ENCODE peak calls at places on chromosomes 13 and 19, in seven cellular contexts. One of them, this sample, is unnamed.
A peak's percentile ranks its signal among the peaks of the same experiment; 100 is the strongest.

GRCh38 chr19:52542984-52543664 is 15.7 kb downstream of the ZNF808 start:
- DNase-seq in astrocyte: no peak
- DNase-seq in mammary epithelial cell: no peak
- DNase-seq in ovary: no peak
- DNase-seq in body of pancreas: no peak
- DNase-seq in WERI-Rb-1: no peak
- DNase-seq in fibroblast of lung: peak; percentile 2
- DNase-seq in this sample: no peak

GRCh38 chr13:39451301-39451700 is 151.7 kb downstream of the LHFPL6 start:
- DNase-seq in astrocyte: peak; percentile 25
- DNase-seq in mammary epithelial cell: peak; percentile 19
- DNase-seq in ovary: no peak
- DNase-seq in body of pancreas: no peak
- DNase-seq in WERI-Rb-1: no peak
- DNase-seq in fibroblast of lung: peak; percentile 43
- DNase-seq in this sample: no peak

GRCh38 chr19:1355974-1356865 is 27.5 kb upstream of the NDUFS7 start:
- DNase-seq in astrocyte: peak; percentile 47
- DNase-seq in mammary epithelial cell: no peak
- DNase-seq in ovary: no peak
- DNase-seq in body of pancreas: no peak
- DNase-seq in WERI-Rb-1: no peak
- DNase-seq in fibroblast of lung: peak; percentile 54
- DNase-seq in this sample: peak; percentile 37

GRCh38 chr19:12668937-12669271 is 2.3 kb downstream of the WDR83 start:
- DNase-seq in astrocyte: peak; percentile 54
- DNase-seq in mammary epithelial cell: peak; percentile 67
- DNase-seq in ovary: no peak
- DNase-seq in body of pancreas: peak; percentile 43
- DNase-seq in WERI-Rb-1: peak; percentile 55
- DNase-seq in fibroblast of lung: peak; percentile 67
- DNase-seq in this sample: peak; percentile 59

GRCh38 chr19:1045247-1045603 is 5.3 kb downstream of the ABCA7 start:
- DNase-seq in astrocyte: no peak
- DNase-seq in mammary epithelial cell: peak; percentile 51
- DNase-seq in ovary: no peak
- DNase-seq in body of pancreas: no peak
- DNase-seq in WERI-Rb-1: peak; percentile 80
- DNase-seq in fibroblast of lung: no peak
- DNase-seq in this sample: no peak

GRCh38 chr19:55836340-55836739 is at the start of gene NLRP4:
- DNase-seq in astrocyte: no peak
- DNase-seq in mammary epithelial cell: no peak
- DNase-seq in ovary: no peak
- DNase-seq in body of pancreas: no peak
- DNase-seq in WERI-Rb-1: no peak
- DNase-seq in fibroblast of lung: no peak
- DNase-seq in this sample: no peak

GRCh38 chr19:42850981-42851717 is 28.4 kb downstream of the PSG1 start:
- DNase-seq in astrocyte: peak; percentile 98
- DNase-seq in mammary epithelial cell: peak; percentile 90
- DNase-seq in ovary: no peak
- DNase-seq in body of pancreas: peak; percentile 14
- DNase-seq in WERI-Rb-1: no peak
- DNase-seq in fibroblast of lung: peak; percentile 98
- DNase-seq in this sample: no peak

GRCh38 chr19:42197375-42197817 is 20.1 kb downstream of the DEDD2 start:
- DNase-seq in astrocyte: no peak
- DNase-seq in mammary epithelial cell: no peak
- DNase-seq in ovary: no peak
- DNase-seq in body of pancreas: no peak
- DNase-seq in WERI-Rb-1: no peak
- DNase-seq in fibroblast of lung: no peak
- DNase-seq in this sample: no peak

GRCh38 chr19:46579286-46579944 is 21.7 kb upstream of the CALM3 start:
- DNase-seq in astrocyte: no peak
- DNase-seq in mammary epithelial cell: no peak
- DNase-seq in ovary: no peak
- DNase-seq in body of pancreas: no peak
- DNase-seq in WERI-Rb-1: no peak
- DNase-seq in fibroblast of lung: no peak
- DNase-seq in this sample: peak; percentile 9

GRCh38 chr19:50658438-50659317 is 9.4 kb downstream of the C19orf81 start:
- DNase-seq in astrocyte: no peak
- DNase-seq in mammary epithelial cell: peak; percentile 35
- DNase-seq in ovary: peak; percentile 70
- DNase-seq in body of pancreas: peak; percentile 74
- DNase-seq in WERI-Rb-1: peak; percentile 94
- DNase-seq in fibroblast of lung: peak; percentile 10
- DNase-seq in this sample: peak; percentile 91

GRCh38 chr13:113367771-113368170 is 3.8 kb upstream of the GRTP1 start:
- DNase-seq in astrocyte: no peak
- DNase-seq in mammary epithelial cell: no peak
- DNase-seq in ovary: no peak
- DNase-seq in body of pancreas: no peak
- DNase-seq in WERI-Rb-1: no peak
- DNase-seq in fibroblast of lung: no peak
- DNase-seq in this sample: no peak

GRCh38 chr19:29323046-29323971 is 110.4 kb upstream of the UQCRFS1 start:
- DNase-seq in astrocyte: no peak
- DNase-seq in mammary epithelial cell: no peak
- DNase-seq in ovary: no peak
- DNase-seq in body of pancreas: no peak
- DNase-seq in WERI-Rb-1: no peak
- DNase-seq in fibroblast of lung: no peak
- DNase-seq in this sample: no peak

GRCh38 chr13:80131204-80131603 is 209.7 kb downstream of the SPRY2 start:
- DNase-seq in astrocyte: peak; percentile 49
- DNase-seq in mammary epithelial cell: peak; percentile 12
- DNase-seq in ovary: peak; percentile 34
- DNase-seq in body of pancreas: peak; percentile 66
- DNase-seq in WERI-Rb-1: peak; percentile 9
- DNase-seq in fibroblast of lung: peak; percentile 69
- DNase-seq in this sample: peak; percentile 82

GRCh38 chr13:71864981-71865857 is 1.8 kb downstream of the DACH1 start:
- DNase-seq in astrocyte: peak; percentile 20
- DNase-seq in mammary epithelial cell: peak; percentile 1
- DNase-seq in ovary: peak; percentile 11
- DNase-seq in body of pancreas: peak; percentile 16
- DNase-seq in WERI-Rb-1: peak; percentile 46
- DNase-seq in fibroblast of lung: peak; percentile 32
- DNase-seq in this sample: peak; percentile 12

DNA sequence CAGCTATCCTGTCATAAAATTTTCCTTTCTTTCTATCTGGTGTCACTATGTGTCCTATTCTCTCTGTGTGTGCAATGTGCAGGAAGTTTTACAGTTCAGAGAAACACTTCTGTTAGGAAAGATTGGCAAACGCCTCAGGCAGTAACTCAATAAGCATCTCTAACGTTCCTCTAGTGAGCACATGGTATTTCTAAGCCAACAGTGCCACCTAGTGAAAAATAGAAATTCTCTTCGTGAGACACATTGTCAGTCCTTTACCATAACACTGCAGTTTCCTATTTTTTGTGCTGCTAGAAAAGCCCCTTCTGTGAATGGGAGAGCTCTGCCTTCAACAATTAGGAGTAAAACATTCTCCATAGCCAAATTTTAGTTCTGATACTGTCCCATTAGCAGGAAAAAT is 50.7 kb downstream of the ZNF723 start:
- DNase-seq in astrocyte: peak; percentile 0
- DNase-seq in mammary epithelial cell: peak; percentile 17
- DNase-seq in ovary: no peak
- DNase-seq in body of pancreas: no peak
- DNase-seq in WERI-Rb-1: no peak
- DNase-seq in fibroblast of lung: peak; percentile 5
- DNase-seq in this sample: peak; percentile 27
- TF ChIP-seq CTCF in astrocyte: no peak
- TF ChIP-seq CTCF in mammary epithelial cell: no peak
- TF ChIP-seq CTCF in ovary: peak; percentile 35
- TF ChIP-seq CTCF in body of pancreas: peak; percentile 41
- TF ChIP-seq CTCF in WERI-Rb-1: peak; percentile 39
- TF ChIP-seq CTCF in fibroblast of lung: no peak
- TF ChIP-seq CTCF in this sample: no peak

GRCh38 chr19:40205760-40206159 is 12.4 kb downstream of the TTC9B start:
- DNase-seq in astrocyte: no peak
- DNase-seq in mammary epithelial cell: no peak
- DNase-seq in ovary: no peak
- DNase-seq in body of pancreas: no peak
- DNase-seq in WERI-Rb-1: no peak
- DNase-seq in fibroblast of lung: no peak
- DNase-seq in this sample: no peak

GRCh38 chr19:40204381-40204780 is 13.2 kb downstream of the MAP3K10 start:
- DNase-seq in astrocyte: no peak
- DNase-seq in mammary epithelial cell: no peak
- DNase-seq in ovary: no peak
- DNase-seq in body of pancreas: no peak
- DNase-seq in WERI-Rb-1: no peak
- DNase-seq in fibroblast of lung: no peak
- DNase-seq in this sample: no peak

GRCh38 chr19:40198272-40198990 is 7.2 kb downstream of the MAP3K10 start:
- DNase-seq in astrocyte: no peak
- DNase-seq in mammary epithelial cell: no peak
- DNase-seq in ovary: no peak
- DNase-seq in body of pancreas: no peak
- DNase-seq in WERI-Rb-1: no peak
- DNase-seq in fibroblast of lung: no peak
- DNase-seq in this sample: no peak

DNA sequence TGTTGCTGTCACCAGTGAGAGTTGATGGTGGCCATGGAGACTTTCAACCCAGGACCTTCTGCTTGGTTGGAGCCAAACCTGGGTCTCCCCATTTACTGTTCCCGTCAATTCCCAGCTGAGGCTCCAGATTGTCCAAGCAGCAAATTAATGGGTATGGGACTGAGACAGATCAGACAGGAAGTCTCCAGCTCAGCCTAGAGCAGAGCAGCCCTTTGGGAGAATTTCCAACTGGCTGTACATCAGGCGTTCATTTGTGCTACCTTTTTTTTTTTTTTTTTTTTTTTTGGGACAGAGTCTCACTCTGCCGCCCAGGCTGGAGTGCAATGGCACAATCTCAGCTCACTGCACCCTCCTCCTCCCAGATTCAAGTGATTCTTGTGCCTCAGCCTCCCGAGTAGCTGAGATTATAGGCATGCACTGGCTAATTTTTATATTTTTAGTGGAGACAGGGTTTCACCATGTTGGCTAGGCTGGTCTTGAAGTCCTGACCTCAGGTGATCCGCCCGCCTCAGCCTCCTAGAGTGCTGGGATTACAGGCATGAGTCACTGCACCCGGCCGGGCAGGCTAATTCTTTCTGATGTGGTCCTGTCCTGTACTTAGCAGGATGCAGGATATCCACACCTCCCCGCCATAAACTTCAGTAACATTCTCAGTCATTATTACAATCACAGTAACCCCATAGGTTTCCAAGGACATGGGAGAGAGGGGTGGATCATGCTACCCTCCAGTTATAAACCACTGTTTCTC is 9.3 kb downstream of the MAP3K10 start:
- DNase-seq in astrocyte: no peak
- DNase-seq in mammary epithelial cell: peak; percentile 28
- DNase-seq in ovary: no peak
- DNase-seq in body of pancreas: no peak
- DNase-seq in WERI-Rb-1: peak; percentile 86
- DNase-seq in fibroblast of lung: peak; percentile 27
- DNase-seq in this sample: no peak
- H3K9me3 ChIP-seq in astrocyte: no peaks in the 10 kb centered on the region
- H3K9me3 ChIP-seq in mammary epithelial cell: no peaks in the 10 kb centered on the region
- H3K9me3 ChIP-seq in ovary: no peaks in the 10 kb centered on the region
- H3K9me3 ChIP-seq in body of pancreas: no peaks in the 10 kb centered on the region
- H3K9me3 ChIP-seq in WERI-Rb-1: no peaks in the 10 kb centered on the region
- H3K9me3 ChIP-seq in fibroblast of lung: no peaks in the 10 kb centered on the region
- H3K9me3 ChIP-seq in this sample: no peaks in the 10 kb centered on the region

GRCh38 chr19:10231624-10232228 is 595 bp upstream of the S1PR2 start:
- DNase-seq in astrocyte: no peak
- DNase-seq in mammary epithelial cell: no peak
- DNase-seq in ovary: no peak
- DNase-seq in body of pancreas: no peak
- DNase-seq in WERI-Rb-1: no peak
- DNase-seq in fibroblast of lung: no peak
- DNase-seq in this sample: no peak

GRCh38 chr19:10230904-10231623 is at the start of gene S1PR2:
- DNase-seq in astrocyte: no peak
- DNase-seq in mammary epithelial cell: peak; percentile 57
- DNase-seq in ovary: peak; percentile 86
- DNase-seq in body of pancreas: peak; percentile 73
- DNase-seq in WERI-Rb-1: peak; percentile 68
- DNase-seq in fibroblast of lung: peak; percentile 60
- DNase-seq in this sample: peak; percentile 80

GRCh38 chr19:10228925-10229324 is 2.2 kb downstream of the S1PR2 start:
- DNase-seq in astrocyte: no peak
- DNase-seq in mammary epithelial cell: no peak
- DNase-seq in ovary: no peak
- DNase-seq in body of pancreas: no peak
- DNase-seq in WERI-Rb-1: peak; percentile 35
- DNase-seq in fibroblast of lung: peak; percentile 30
- DNase-seq in this sample: peak; percentile 57

GRCh38 chr19:10228393-10228792 is 2.7 kb downstream of the S1PR2 start:
- DNase-seq in astrocyte: no peak
- DNase-seq in mammary epithelial cell: no peak
- DNase-seq in ovary: no peak
- DNase-seq in body of pancreas: no peak
- DNase-seq in WERI-Rb-1: no peak
- DNase-seq in fibroblast of lung: no peak
- DNase-seq in this sample: no peak

DNA sequence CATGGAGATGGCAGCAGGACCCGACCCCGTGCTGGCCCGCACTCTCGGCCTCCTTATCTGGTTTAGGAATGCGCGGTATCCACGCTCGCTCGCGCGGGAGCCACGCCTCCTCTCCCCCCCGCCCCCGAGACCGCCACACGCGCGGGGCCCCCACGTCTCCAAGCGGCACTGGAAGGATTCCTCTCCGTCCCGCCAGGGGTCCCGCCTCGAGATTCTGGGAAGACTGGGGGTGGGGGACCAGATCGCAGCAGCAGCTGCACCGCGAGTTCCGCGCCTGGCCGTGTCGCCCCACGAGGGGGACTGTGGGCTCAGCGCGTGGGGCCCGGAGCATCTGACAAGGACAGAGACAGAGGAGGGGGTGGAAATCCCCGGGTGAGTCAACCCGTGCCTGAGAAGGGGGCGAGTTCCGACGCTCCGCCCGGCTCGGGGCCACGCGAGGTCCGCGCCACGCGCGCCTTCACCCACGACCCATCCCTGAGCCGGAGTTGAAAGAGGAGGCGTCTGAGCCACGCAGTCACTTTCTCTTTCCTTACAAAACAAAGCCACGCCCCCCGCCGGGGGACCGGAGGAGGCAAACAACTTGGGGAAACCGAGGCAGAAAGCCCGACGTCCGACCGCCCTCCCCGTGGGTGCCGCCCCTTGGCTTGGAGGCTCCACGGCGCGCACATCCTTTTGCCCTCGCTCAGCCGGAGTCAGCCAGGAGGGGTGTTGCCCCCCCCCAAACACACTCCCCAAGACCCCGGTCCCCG is 802 bp downstream of the S1PR2 start:
- DNase-seq in astrocyte: no peak
- DNase-seq in mammary epithelial cell: no peak
- DNase-seq in ovary: peak; percentile 76
- DNase-seq in body of pancreas: peak; percentile 48
- DNase-seq in WERI-Rb-1: peak; percentile 37
- DNase-seq in fibroblast of lung: peak; percentile 54
- DNase-seq in this sample: peak; percentile 76
- TF ChIP-seq CTCF in astrocyte: no peak
- TF ChIP-seq CTCF in mammary epithelial cell: no peak
- TF ChIP-seq CTCF in ovary: no peak
- TF ChIP-seq CTCF in body of pancreas: no peak
- TF ChIP-seq CTCF in WERI-Rb-1: no peak
- TF ChIP-seq CTCF in fibroblast of lung: peak; percentile 8
- TF ChIP-seq CTCF in this sample: no peak

GRCh38 chr13:19252381-19252780 is 70.8 kb upstream of the TUBA3C start:
- DNase-seq in astrocyte: no peak
- DNase-seq in mammary epithelial cell: no peak
- DNase-seq in ovary: no peak
- DNase-seq in body of pancreas: no peak
- DNase-seq in WERI-Rb-1: no peak
- DNase-seq in fibroblast of lung: no peak
- DNase-seq in this sample: no peak
- H3K9me3 ChIP-seq in astrocyte: peaks cover 8% of the 10 kb centered on the region
- H3K9me3 ChIP-seq in mammary epithelial cell: peaks cover 16% of the 10 kb centered on the region
- H3K9me3 ChIP-seq in ovary: no peaks in the 10 kb centered on the region
- H3K9me3 ChIP-seq in body of pancreas: no peaks in the 10 kb centered on the region
- H3K9me3 ChIP-seq in WERI-Rb-1: peaks cover 10% of the 10 kb centered on the region
- H3K9me3 ChIP-seq in fibroblast of lung: no peaks in the 10 kb centered on the region
- H3K9me3 ChIP-seq in this sample: peaks cover 4% of the 10 kb centered on the region